ENCODE peak calls at places on chromosomes 6 and 20, in eight cellular contexts. W is SJSA1, U is aorta, S is SJCRH30, M is stomach, T is left lung, G is fibroblast of lung, H is GM23338. Z is an unnamed sample. For H3K4me1, the result is how much of the 10 kb centered on the place peaks cover.

GRCh38 chr6:68572525-68572924 is 62.6 kb upstream of the ADGRB3 start:
- DNase-seq in U (no peak), T (no peak), W (no peak), M (no peak), H (peak), S (peak), G (peak), Z (no peak)

GRCh38 chr6:88532241-88532860 is 366.2 kb upstream of the CNR1 start:
- DNase-seq in G (no peak), S (no peak), T (no peak), M (no peak), W (no peak), H (peak), U (no peak), Z (no peak)

GRCh38 chr6:1538810-1539482 is 70.8 kb upstream of the FOXC1 start:
- DNase-seq in W (no peak), T (no peak), U (no peak), M (no peak), S (no peak), H (no peak), G (no peak), Z (no peak)

GRCh38 chr20:4100679-4101078 is 85.3 kb upstream of the RNF24 start:
- DNase-seq in S (no peak), M (no peak), U (no peak), H (no peak), T (no peak), W (no peak), G (peak), Z (no peak)

GRCh38 chr6:126118058-126118759 is 131.9 kb downstream of the TRMT11 start:
- DNase-seq in U (no peak), S (no peak), H (no peak), G (peak), W (no peak), M (no peak), T (no peak), Z (no peak)

GRCh38 chr6:166381733-166382499 is 824 bp downstream of the MPC1 start:
- DNase-seq in M (peak), U (peak), W (no peak), H (peak), S (peak), G (peak), T (peak), Z (peak)

GRCh38 chr20:10489853-10490627 is 54.9 kb downstream of the SLX4IP start:
- DNase-seq in G (no peak), S (no peak), U (no peak), T (no peak), M (no peak), H (no peak), W (no peak), Z (no peak)

GRCh38 chr6:68169922-68170321 is 465.2 kb upstream of the ADGRB3 start:
- DNase-seq in H (no peak), W (no peak), G (no peak), S (no peak), U (no peak), T (no peak), M (no peak), Z (no peak)

GRCh38 chr6:89932245-89932802 is 38.1 kb downstream of the GJA10 start:
- DNase-seq in T (no peak), M (no peak), G (no peak), W (no peak), H (no peak), S (no peak), U (no peak), Z (no peak)

GRCh38 chr6:129671442-129672344 is 38.3 kb downstream of the ARHGAP18 start:
- DNase-seq in H (peak), S (no peak), W (no peak), M (no peak), T (peak), G (no peak), U (no peak), Z (peak)

GRCh38 chr6:33742092-33742491 is 4.6 kb downstream of the IP6K3 start:
- DNase-seq in T (no peak), H (no peak), G (no peak), U (no peak), W (no peak), M (no peak), S (no peak), Z (no peak)

GRCh38 chr6:71205336-71205956 is 83.2 kb upstream of the OGFRL1 start:
- DNase-seq in W (no peak), M (no peak), G (peak), T (no peak), U (no peak), S (no peak), H (no peak), Z (no peak)

GRCh38 chr20:58019850-58020625 is 208.4 kb downstream of the ANKRD60 start:
- DNase-seq in S (no peak), W (no peak), U (no peak), T (no peak), M (no peak), G (no peak), H (no peak), Z (no peak)

GRCh38 chr20:63247678-63248228 is 6.5 kb downstream of the NKAIN4 start:
- DNase-seq in H (no peak), S (no peak), G (no peak), T (no peak), W (no peak), U (no peak), M (no peak), Z (no peak)

GRCh38 chr20:6976535-6976934 is 209.0 kb downstream of the BMP2 start:
- DNase-seq in S (no peak), M (no peak), H (no peak), T (no peak), G (peak), W (no peak), U (no peak), Z (no peak)

GRCh38 chr6:16805190-16805860 is 44.1 kb upstream of the ATXN1 start:
- DNase-seq in G (peak), W (no peak), S (no peak), H (peak), U (no peak), M (no peak), T (no peak), Z (no peak)

GRCh38 chr20:48783533-48784272 is 44.1 kb downstream of the PREX1 start:
- DNase-seq in W (peak), G (peak), M (no peak), T (no peak), H (no peak), S (no peak), U (no peak), Z (peak)

GRCh38 chr6:333379-334002 is 41.2 kb downstream of the DUSP22 start:
- DNase-seq in U (peak), W (no peak), S (no peak), T (no peak), M (no peak), G (no peak), H (no peak), Z (no peak)

GRCh38 chr20:62365814-62366369 is 1.2 kb downstream of the LAMA5 start:
- DNase-seq in U (peak), H (peak), G (no peak), S (peak), W (no peak), M (no peak), T (no peak), Z (no peak)

GRCh38 chr6:9745966-9746365 is 668.9 kb downstream of the TFAP2A start:
- DNase-seq in M (no peak), H (no peak), T (no peak), W (no peak), S (no peak), G (no peak), U (no peak), Z (no peak)

DNA sequence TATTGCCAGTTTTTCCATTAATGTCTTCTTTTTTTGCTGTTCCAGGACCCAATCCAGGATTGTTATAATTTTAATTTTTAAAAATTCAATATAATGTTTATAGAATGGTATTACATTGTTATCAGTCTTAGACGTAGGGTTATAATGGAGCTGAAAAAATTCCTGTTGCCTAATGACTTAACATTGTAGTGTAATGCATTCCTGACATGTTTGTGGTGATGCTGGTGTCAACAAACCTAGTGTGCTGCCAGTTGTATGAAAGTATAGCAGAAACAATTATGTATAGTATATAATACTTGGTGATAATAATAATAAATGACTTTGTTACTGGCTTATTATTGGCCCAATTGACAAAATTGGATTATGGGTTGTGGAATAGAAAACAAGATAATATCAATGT is 30.4 kb downstream of the KIZ start:
- DNase-seq in M (no peak), S (no peak), H (peak), T (no peak), G (peak), U (no peak), W (no peak), Z (no peak)
- H3K4me1 ChIP-seq in M (under half), S (under half), H (under half), T (under half), G (under half), U (under half), W (under half), Z (under half)

DNA sequence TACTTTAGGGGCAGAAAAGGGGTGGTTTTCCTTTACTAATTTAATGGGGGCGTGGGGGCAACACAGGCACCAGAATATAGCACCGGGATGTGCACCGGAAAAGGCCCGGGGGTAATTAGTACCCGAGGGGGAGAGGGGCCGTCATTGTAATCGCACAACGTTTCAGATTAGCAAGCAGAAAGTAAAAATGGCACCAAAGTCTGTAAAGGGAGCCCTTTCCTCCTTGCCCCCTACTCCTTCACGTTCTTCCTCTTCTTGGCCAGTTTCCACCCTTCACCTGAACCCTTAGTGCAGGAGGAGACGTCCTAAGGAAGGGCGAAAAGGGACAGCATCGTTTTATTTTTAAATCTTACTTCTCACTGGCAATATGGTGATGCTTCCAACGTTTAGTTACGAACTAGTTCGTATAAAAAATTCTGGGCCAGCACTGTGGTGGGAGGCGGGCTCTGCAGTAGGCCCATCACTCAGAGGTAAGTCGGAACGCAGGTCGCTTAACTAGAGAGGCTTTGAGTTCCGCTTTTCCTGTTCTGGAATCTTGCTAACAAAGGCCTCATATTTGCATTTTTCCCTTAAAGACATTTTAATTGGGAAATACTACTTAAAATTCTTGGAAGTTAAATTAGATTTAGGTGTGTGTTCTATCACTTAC is 784 bp upstream of the CEP85L start:
- DNase-seq in G (no peak), H (peak), U (no peak), W (no peak), M (no peak), S (no peak), T (no peak), Z (no peak)
- H3K4me1 ChIP-seq in G (under half), H (under half), U (under half), W (under half), M (under half), S (under half), T (under half), Z (under half)

DNA sequence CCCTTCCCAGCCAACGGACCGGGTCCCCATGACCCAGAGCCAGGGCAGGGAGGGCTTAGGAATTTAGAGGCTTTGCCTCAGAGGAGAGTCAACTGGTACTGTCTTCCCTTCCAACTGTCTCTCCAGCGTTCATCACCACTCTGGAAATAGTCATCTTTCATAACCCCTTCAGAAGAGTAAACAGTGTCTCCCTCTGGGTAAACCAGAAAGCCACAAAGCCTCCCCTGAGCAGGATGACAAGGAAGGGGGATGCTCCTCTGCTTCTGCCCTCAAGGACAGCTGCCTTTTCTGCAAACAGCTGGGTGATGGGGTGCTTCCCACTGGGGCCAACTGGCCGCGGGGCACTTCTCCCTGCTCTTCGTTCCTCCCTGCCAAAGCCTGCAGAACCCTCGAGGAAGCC is 90.1 kb downstream of the PSMG4 start:
- DNase-seq in H (no peak), M (no peak), W (no peak), G (no peak), T (no peak), S (peak), U (no peak), Z (no peak)
- H3K4me1 ChIP-seq in H (under half), M (under half), W (under half), G (under half), T (under half), S (under half), U (under half), Z (under half)

DNA sequence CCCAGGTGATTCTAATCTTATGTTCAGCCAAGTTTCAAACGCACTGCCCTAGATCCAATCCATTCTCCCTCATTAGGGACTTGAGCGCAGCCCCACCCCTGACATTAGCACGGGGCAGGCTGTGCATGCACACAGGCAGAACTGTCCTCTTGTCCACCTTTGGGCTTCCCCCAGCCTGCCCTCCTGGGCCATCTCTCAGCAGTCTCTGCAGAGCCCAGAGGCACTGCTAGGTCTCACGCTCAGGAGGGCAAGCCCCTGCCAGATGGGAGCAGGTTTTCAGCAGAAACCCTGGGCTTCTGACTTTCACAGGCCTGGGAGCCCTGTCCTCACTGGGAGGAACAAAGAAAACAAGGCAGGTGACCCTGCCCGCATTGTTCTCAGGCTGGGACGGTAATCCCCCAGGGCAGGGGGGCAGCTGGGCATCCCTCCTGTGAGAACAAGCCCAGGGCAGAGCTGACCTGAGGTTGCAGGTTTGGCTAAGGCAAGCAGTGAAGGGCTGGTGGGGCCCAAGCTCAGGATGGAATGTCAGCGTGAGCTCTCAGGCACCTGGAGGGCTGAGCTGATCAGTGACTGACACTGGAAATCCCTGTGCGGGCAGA is 24.5 kb downstream of the KCNK5 start:
- DNase-seq in H (peak), G (no peak), M (no peak), W (no peak), T (no peak), S (no peak), U (no peak), Z (no peak)
- H3K4me1 ChIP-seq in H (half or more), G (under half), M (half or more), W (under half), T (half or more), S (under half), U (under half), Z (under half)

GRCh38 chr6:15355683-15356099 is 109.8 kb downstream of the JARID2 start:
- DNase-seq in T (no peak), W (no peak), M (no peak), S (peak), U (no peak), G (no peak), H (no peak), Z (no peak)
- H3K4me1 ChIP-seq in T (half or more), W (half or more), M (half or more), S (under half), U (under half), G (under half), H (half or more), Z (under half)

GRCh38 chr6:110884321-110884720 is 9.7 kb downstream of the AMD1 start:
- DNase-seq in T (no peak), S (no peak), G (no peak), W (no peak), U (no peak), M (no peak), H (no peak), Z (no peak)
- H3K4me1 ChIP-seq in T (half or more), S (under half), G (under half), W (under half), U (under half), M (half or more), H (half or more), Z (half or more)

DNA sequence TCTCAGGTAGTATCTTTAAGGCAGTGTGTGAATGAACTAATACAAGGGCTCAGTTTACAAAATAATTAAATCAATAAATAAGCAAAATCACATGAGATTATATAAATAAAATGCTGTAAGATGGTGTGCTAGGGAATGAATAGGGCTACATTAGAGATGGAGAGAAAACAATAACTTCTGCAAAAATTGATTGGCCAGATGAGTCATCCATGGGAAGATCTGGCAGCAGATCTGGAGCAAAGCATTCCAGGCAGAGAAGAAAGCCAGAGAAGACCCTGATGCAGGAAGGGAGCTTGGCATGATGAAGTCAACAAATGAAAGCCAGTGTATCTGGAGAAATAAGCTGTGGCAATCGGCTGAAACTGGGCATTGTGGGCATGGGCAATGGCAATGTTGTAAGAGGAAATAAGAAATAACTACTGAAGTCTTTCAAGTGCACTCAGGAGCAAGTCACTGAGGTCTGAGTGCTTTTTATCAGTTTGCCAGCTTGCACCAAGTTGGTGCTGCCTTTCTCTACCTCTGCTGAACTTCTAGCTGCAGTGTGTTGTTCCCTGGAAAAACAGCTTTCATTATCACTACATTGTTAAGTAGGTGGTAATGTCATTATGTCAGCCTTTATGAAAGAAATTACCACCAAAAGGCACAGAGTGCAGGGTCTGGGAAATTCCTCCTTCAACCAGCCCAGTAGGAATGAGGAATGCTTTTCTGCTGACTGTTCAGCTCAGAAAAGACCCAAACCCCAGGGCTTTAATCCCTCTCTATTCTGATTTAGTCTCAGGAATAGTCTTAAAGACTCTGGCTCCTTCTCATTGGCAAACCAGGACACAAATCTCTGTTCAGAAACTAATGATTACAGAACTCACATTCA is 231.6 kb downstream of the HTR1B start:
- DNase-seq in S (no peak), M (no peak), W (no peak), H (no peak), G (no peak), U (no peak), T (peak), Z (no peak)
- H3K4me1 ChIP-seq in S (under half), M (under half), W (under half), H (under half), G (under half), U (under half), T (under half), Z (under half)

GRCh38 chr20:31682352-31682751 is 40.3 kb downstream of the BCL2L1 start:
- DNase-seq in H (no peak), G (no peak), U (no peak), W (no peak), M (no peak), S (no peak), T (no peak), Z (no peak)

GRCh38 chr20:31685853-31686641 is 36.6 kb downstream of the BCL2L1 start:
- DNase-seq in H (no peak), T (no peak), S (no peak), M (no peak), G (no peak), U (no peak), W (no peak), Z (no peak)

GRCh38 chr20:31681769-31682168 is 40.9 kb downstream of the BCL2L1 start:
- DNase-seq in H (no peak), W (no peak), T (no peak), M (no peak), U (no peak), S (no peak), G (no peak), Z (no peak)

GRCh38 chr20:31682927-31683326 is 39.7 kb downstream of the BCL2L1 start:
- DNase-seq in H (no peak), T (no peak), U (no peak), W (no peak), S (no peak), G (no peak), M (no peak), Z (no peak)

GRCh38 chr20:31684153-31685003 is 38.3 kb downstream of the BCL2L1 start:
- DNase-seq in G (peak), W (no peak), S (peak), U (no peak), T (no peak), H (no peak), M (no peak), Z (peak)
- H3K4me1 ChIP-seq in G (under half), W (under half), S (under half), U (under half), T (half or more), H (under half), M (half or more), Z (half or more)